ENCODE peak calls at places on chromosome 2, in four cellular contexts. L is astrocyte, X is GM23338, W is endothelial cell of umbilical vein. R is an unnamed sample.
A peak's percentile ranks its signal among the peaks of the same experiment; 100 is the strongest.

GRCh38 chr2:39730685-39731302 is 48.3 kb downstream of the THUMPD2 start:
- DNase-seq in X (peak; percentile 75), L (no peak), W (peak; percentile 50), R (no peak)

GRCh38 chr2:237616373-237617304 is 10.7 kb upstream of the LRRFIP1 start:
- DNase-seq in L (peak; percentile 76), X (no peak), W (peak; percentile 91), R (no peak)

GRCh38 chr2:160355080-160355479 is 138.5 kb downstream of the RBMS1 start:
- DNase-seq in X (no peak), L (no peak), W (no peak), R (no peak)

GRCh38 chr2:38178556-38179419 is 102.8 kb upstream of the CYP1B1 start:
- DNase-seq in W (peak; percentile 3), X (no peak), L (peak; percentile 90), R (no peak)

GRCh38 chr2:179264238-179265081 is at the start of gene SESTD1:
- DNase-seq in L (peak; percentile 3), W (peak; percentile 56), X (peak; percentile 74), R (no peak)

GRCh38 chr2:85925216-85925671 is 36.5 kb upstream of the ST3GAL5 start:
- DNase-seq in X (no peak), W (no peak), L (no peak), R (no peak)

GRCh38 chr2:107582487-107582886 is 244.2 kb upstream of the RGPD4 start:
- DNase-seq in L (no peak), W (no peak), X (no peak), R (no peak)

GRCh38 chr2:147133273-147133901 is 711.4 kb upstream of the ACVR2A start:
- DNase-seq in X (no peak), W (no peak), L (peak; percentile 56), R (no peak)

GRCh38 chr2:85788603-85789002 is 34.8 kb downstream of the ATOH8 start:
- DNase-seq in L (no peak), X (no peak), W (no peak), R (peak; percentile 19)

GRCh38 chr2:240429341-240429871 is 6.1 kb upstream of the GPC1 start:
- DNase-seq in X (no peak), L (no peak), W (no peak), R (no peak)

GRCh38 chr2:190529486-190530104 is 4.9 kb downstream of the NEMP2 start:
- DNase-seq in L (no peak), W (no peak), X (no peak), R (no peak)

DNA sequence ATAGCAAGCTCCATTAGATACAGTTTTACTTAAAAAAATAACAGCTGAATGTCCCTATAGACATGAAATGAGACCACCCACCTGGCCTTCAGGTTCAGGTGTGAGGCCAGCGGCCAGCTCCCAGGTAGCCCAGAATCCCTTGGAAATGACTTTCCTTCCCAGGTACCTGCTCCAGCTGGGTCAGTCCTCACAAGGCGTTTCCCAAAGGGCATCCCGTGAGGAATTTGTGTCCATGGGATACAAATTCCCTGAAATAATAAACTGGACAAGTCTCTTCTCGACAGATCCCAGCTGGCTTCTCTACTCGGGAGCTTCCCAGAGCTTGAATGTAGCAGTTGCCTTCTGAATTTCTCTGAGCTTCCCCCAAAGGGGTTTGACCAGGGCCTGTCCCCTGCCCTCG is 107.9 kb downstream of the HDAC4 start:
- DNase-seq in X (no peak), L (no peak), W (no peak), R (no peak)
- H3K4me1 ChIP-seq in X (peaks cover 65% of the 10 kb centered on the region), L (peaks cover 5% of the 10 kb centered on the region), W (no peaks in the 10 kb centered on the region), R (peaks cover 10% of the 10 kb centered on the region)

GRCh38 chr2:218961651-218962570 is 2.4 kb downstream of the CDK5R2 start:
- DNase-seq in W (no peak), X (peak; percentile 68), L (no peak), R (no peak)

GRCh38 chr2:218959141-218959731 is at the start of gene CDK5R2:
- DNase-seq in W (peak; percentile 77), X (peak; percentile 97), L (peak; percentile 55), R (peak; percentile 85)

GRCh38 chr2:218961229-218961628 is 1.8 kb downstream of the CDK5R2 start:
- DNase-seq in X (no peak), L (no peak), W (no peak), R (no peak)

GRCh38 chr2:218959761-218960195 is 312 bp downstream of the CDK5R2 start:
- DNase-seq in W (no peak), L (no peak), X (peak; percentile 28), R (no peak)

GRCh38 chr2:218960196-218961165 is 1.0 kb downstream of the CDK5R2 start:
- DNase-seq in L (no peak), X (peak; percentile 27), W (no peak), R (no peak)
- H3K27ac ChIP-seq in L (no peak overlapping the region), X (no peak overlapping the region), W (no peak overlapping the region), R (no peak overlapping the region)

GRCh38 chr2:142259356-142259755 is 128.5 kb upstream of the LRP1B start:
- DNase-seq in L (no peak), W (no peak), X (no peak), R (no peak)
- H3K4me1 ChIP-seq in L (no peaks in the 10 kb centered on the region), W (no peaks in the 10 kb centered on the region), X (no peaks in the 10 kb centered on the region), R (no peaks in the 10 kb centered on the region)

GRCh38 chr2:128178650-128179460 is 87.9 kb downstream of the UGGT1 start:
- DNase-seq in L (peak; percentile 55), X (peak; percentile 83), W (peak; percentile 74), R (no peak)
- H3K27ac ChIP-seq in L (no peak overlapping the region), X (no peak overlapping the region), W (peak overlapping the region; percentile 48), R (no peak overlapping the region)

GRCh38 chr2:121564905-121565304 is 34.2 kb downstream of the RNU4ATAC start:
- DNase-seq in W (no peak), X (no peak), L (peak; percentile 60), R (no peak)
- H3K4me1 ChIP-seq in W (peaks cover 9% of the 10 kb centered on the region), X (no peaks in the 10 kb centered on the region), L (peaks cover 7% of the 10 kb centered on the region), R (peaks cover 18% of the 10 kb centered on the region)

DNA sequence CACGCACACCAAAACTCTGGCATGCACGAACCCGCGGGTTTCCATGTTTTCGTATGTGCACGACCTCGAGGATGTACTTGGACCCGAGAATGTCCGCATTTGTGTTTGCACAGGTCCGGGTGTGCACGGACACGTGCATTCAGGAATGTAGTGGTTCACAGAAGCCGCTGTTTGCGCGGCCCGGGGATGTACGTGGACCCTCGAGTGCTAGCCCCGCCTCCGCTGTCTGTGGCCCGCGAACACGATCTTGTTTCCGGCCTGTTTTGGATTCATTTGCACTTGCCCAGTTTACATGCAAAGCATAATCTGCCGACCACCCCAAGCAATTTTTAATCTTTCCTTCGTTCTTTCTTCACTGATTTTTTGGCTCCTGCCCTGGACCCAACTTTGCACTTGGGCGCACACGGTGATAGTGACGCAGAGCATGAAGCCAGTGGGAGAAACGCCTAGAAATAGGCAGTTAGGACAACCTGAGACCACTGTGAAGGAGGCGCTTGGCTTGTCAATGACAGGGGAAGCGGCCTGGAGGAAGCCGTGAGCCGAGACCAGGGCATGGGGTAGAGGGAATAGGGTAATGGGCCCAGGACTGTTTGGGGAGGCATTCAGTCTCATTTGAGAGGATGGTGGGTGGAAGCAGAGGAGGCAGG is 45.4 kb upstream of the PTMA start:
- DNase-seq in W (no peak), L (no peak), X (no peak), R (no peak)
- H3K27ac ChIP-seq in W (no peak overlapping the region), L (peak overlapping the region; percentile 56), X (peak overlapping the region; percentile 93), R (peak overlapping the region; percentile 57)

DNA sequence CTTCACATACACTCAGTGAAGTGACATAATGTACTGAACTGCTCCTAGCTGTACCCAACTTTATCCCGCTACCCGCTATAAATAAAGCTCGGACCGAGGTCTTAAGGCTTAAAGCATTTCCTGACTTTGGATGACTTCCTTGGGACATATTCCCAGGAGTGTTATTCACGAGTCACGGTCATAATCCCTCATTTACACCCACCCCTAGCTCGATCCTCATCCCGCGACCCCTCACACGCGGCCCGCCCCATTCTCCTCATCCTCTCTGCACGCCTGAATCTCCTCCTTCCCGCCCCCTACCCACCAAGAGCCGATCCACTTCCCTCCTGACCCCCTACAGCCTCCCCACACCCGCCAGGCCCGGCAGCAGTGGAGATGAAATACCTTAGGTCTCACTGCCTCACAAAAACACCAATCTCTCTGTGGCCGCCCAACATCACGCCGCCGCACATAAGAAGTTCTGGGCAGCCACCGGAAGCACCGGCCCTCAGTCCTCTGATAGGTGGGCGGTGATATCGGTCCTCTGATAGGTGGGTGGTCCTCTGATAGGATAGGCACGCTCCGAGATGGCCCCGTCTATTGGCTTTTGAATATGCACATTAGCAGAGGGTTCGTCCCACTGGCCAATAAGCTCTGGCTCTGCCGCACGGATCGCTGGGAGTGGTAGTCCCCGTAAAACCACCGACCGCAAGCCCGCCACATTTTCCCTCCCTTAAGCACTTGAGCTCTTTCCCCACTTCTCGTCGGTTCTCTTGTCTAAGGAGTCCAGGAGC is at the start of gene WDCP:
- DNase-seq in W (peak; percentile 99), L (peak; percentile 99), X (peak; percentile 99), R (peak; percentile 97)
- H3K4me1 ChIP-seq in W (peaks cover 23% of the 10 kb centered on the region), L (peaks cover 13% of the 10 kb centered on the region), X (peaks cover 30% of the 10 kb centered on the region), R (peaks cover 7% of the 10 kb centered on the region)

R was measured in RWPE2.